ENCODE peak calls at places on chromosomes 4 and X, in eight cellular contexts. S is Peyer's patch; F is CD8-positive, alpha-beta memory T cell; U is GM23248; M is lung; Z is left ventricle myocardium inferior; X is tibial nerve; A is IMR-90. D is an unnamed sample. For H3K4me1, the result is how much of the 10 kb centered on the place peaks cover.

GRCh38 chr4:38279077-38279476 is 318.9 kb downstream of the PTTG2 start:
- DNase-seq in U (no peak), S (no peak), Z (no peak), M (no peak), A (no peak), X (no peak), F (no peak), D (no peak)

GRCh38 chr4:127505203-127505602 is 127.6 kb upstream of the INTU start:
- DNase-seq in X (no peak), S (no peak), M (no peak), A (peak), U (peak), F (no peak), Z (no peak), D (no peak)

GRCh38 chr4:84740071-84740470 is 157.1 kb downstream of the CDS1 start:
- DNase-seq in U (no peak), F (no peak), A (no peak), S (no peak), Z (no peak), M (no peak), X (no peak), D (no peak)

GRCh38 chr4:46432923-46433322 is 43.0 kb upstream of the GABRA2 start:
- DNase-seq in Z (no peak), S (no peak), M (no peak), U (peak), F (no peak), X (no peak), A (peak), D (no peak)

GRCh38 chrX:40646489-40647306 is 663 bp downstream of the CXorf38 start:
- DNase-seq in M (peak), U (peak), Z (peak), X (no peak), S (peak), A (peak), F (peak), D (no peak)

GRCh38 chrX:106952988-106953387 is 32.8 kb downstream of the CLDN2 start:
- DNase-seq in A (no peak), F (no peak), X (no peak), Z (no peak), U (peak), S (no peak), M (no peak), D (no peak)

GRCh38 chr4:101155368-101155767 is 192.0 kb downstream of the PPP3CA start:
- DNase-seq in F (no peak), Z (no peak), X (no peak), U (peak), M (no peak), S (no peak), A (peak), D (no peak)

GRCh38 chrX:13076176-13076956 is 31.9 kb upstream of the FAM9C start:
- DNase-seq in X (no peak), S (no peak), Z (no peak), A (peak), M (no peak), U (peak), F (no peak), D (no peak)

GRCh38 chr4:40887690-40888089 is 137.9 kb downstream of the NSUN7 start:
- DNase-seq in U (peak), A (peak), F (no peak), S (no peak), Z (no peak), M (peak), X (no peak), D (no peak)

GRCh38 chrX:23332888-23333821 is 1.5 kb upstream of the PTCHD1 start:
- DNase-seq in A (no peak), Z (no peak), F (no peak), X (no peak), M (no peak), U (no peak), S (no peak), D (no peak)

GRCh38 chrX:23334536-23334870 is at the start of gene PTCHD1:
- DNase-seq in M (no peak), F (no peak), Z (no peak), U (no peak), S (no peak), X (no peak), A (no peak), D (no peak)

GRCh38 chrX:23333842-23334535 is 660 bp upstream of the PTCHD1 start:
- DNase-seq in S (no peak), A (no peak), U (no peak), F (no peak), M (no peak), Z (no peak), X (no peak), D (no peak)

GRCh38 chrX:23331701-23332100 is 2.9 kb upstream of the PTCHD1 start:
- DNase-seq in A (no peak), M (no peak), S (no peak), F (no peak), U (no peak), X (no peak), Z (no peak), D (no peak)

GRCh38 chrX:23332101-23332887 is 2.4 kb upstream of the PTCHD1 start:
- DNase-seq in X (no peak), S (no peak), U (no peak), Z (no peak), A (no peak), M (no peak), F (no peak), D (no peak)
- H3K4me3 ChIP-seq in X (peak), S (no peak), U (no peak), Z (peak), A (no peak), M (no peak), F (no peak), D (no peak)

DNA sequence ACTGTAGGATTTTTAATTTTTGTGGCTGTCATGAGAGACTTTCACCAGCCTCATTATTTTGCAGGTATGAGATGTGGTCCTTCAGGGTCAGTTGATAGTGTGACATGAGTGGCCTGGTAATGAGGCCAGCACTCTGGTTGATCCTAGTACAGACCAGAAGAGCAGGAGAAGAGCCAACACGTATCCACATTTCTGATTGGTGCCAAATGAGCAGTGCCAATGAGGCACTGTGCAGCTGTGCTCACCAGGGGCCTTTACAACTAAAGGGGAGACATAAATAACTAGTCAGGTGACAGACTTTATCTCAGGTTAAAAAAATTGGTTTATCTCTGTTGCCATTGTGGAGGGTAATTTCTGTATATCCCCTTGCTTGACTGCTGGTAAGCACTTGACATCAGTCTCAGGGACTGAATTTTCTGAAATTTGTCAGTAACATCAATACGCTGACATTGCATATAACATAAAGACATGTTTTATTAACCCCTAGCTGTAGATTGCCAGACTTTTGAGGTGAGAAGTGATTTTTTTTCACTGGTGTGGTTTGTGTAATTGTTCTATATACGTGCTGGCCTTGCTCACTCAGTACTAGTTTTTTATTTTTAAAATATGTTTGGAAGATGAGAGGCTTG is 101.2 kb downstream of the AFF1 start:
- DNase-seq in F (no peak), S (no peak), U (no peak), X (no peak), M (no peak), Z (no peak), A (no peak), D (no peak)
- H3K4me1 ChIP-seq in F (under half), S (under half), U (half or more), X (half or more), M (half or more), Z (half or more), A (under half), D (under half)

GRCh38 chr4:140986045-140986444 is 147.2 kb downstream of the RNF150 start:
- DNase-seq in U (no peak), A (no peak), Z (no peak), S (no peak), M (no peak), X (no peak), F (no peak), D (no peak)
- H3K27ac ChIP-seq in U (no peak), A (no peak), Z (peak), S (no peak), M (no peak), X (no peak), F (no peak), D (no peak)

DNA sequence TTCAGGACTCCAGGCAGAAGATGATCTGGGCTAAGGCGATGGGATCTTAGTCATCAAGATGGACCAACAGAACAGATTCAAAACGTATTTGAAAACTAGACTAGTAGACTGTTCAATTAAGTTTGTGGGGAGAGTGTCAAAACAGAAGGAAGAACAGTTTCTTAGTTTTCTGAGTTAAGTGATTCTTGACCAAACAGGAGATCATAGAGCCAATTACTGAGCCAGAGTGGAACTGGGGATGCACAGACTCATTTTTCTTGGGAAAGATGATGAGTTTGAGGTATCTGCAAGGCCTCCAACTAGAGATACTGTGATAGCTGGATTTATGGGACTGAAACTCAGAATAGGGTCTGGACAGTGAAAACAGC is 119.5 kb downstream of the REELD1 start:
- DNase-seq in M (no peak), F (no peak), S (no peak), U (no peak), Z (no peak), A (no peak), X (no peak), D (no peak)
- H3K4me3 ChIP-seq in M (no peak), F (no peak), S (no peak), U (peak), Z (no peak), A (peak), X (no peak), D (no peak)

D was measured in naive thymus-derived CD4-positive, alpha-beta T cell.